ENCODE peak calls at places on chromosomes 11 and 22, in nine cellular contexts. W is CD8-positive, alpha-beta memory T cell; I is H1; T is cardiac muscle cell; G is tibial artery; C is AG10803; Y is lower lobe of right lung; R is brain microvascular endothelial cell; Z is HCT116. H is an unnamed sample.

GRCh38 chr11:9150944-9151343 is 59.5 kb upstream of the SCUBE2 start:
- DNase-seq in Y (no peak), T (no peak), R (no peak), W (no peak), C (no peak), Z (no peak), I (no peak), G (no peak), H (no peak)

GRCh38 chr22:38700271-38700788 is 413 bp downstream of the JOSD1 start:
- DNase-seq in T (no peak), C (peak), Y (peak), W (no peak), Z (no peak), G (peak), I (no peak), R (no peak), H (no peak)

GRCh38 chr11:133403900-133404299 is 128.4 kb downstream of the OPCML start:
- DNase-seq in W (no peak), I (no peak), Z (no peak), Y (no peak), G (no peak), C (no peak), T (no peak), R (no peak), H (no peak)

GRCh38 chr11:96307748-96308133 is 35.3 kb downstream of the MAML2 start:
- DNase-seq in G (no peak), I (no peak), Y (no peak), W (no peak), R (peak), C (peak), T (no peak), Z (peak), H (no peak)

GRCh38 chr11:70174846-70175764 is 28.0 kb upstream of the FADD start:
- DNase-seq in T (no peak), C (no peak), R (no peak), I (no peak), Z (no peak), G (no peak), W (no peak), Y (no peak), H (no peak)

GRCh38 chr11:16956538-16957153 is 57.6 kb downstream of the PLEKHA7 start:
- DNase-seq in T (no peak), W (no peak), C (no peak), Y (no peak), G (no peak), Z (peak), I (peak), R (no peak), H (peak)

GRCh38 chr11:14376920-14377319 is 17.9 kb upstream of the RRAS2 start:
- DNase-seq in I (no peak), Y (no peak), W (no peak), C (no peak), Z (no peak), T (no peak), R (no peak), G (no peak), H (no peak)

GRCh38 chr22:17629646-17630045 is 1.1 kb upstream of the ATP6V1E1 start:
- DNase-seq in Z (no peak), W (no peak), T (no peak), R (no peak), Y (no peak), C (no peak), G (no peak), I (no peak), H (no peak)

GRCh38 chr11:34644669-34645406 is 23.9 kb downstream of the EHF start:
- DNase-seq in Z (no peak), G (no peak), R (peak), I (no peak), T (no peak), Y (no peak), C (peak), W (no peak), H (no peak)

GRCh38 chr11:69841859-69842698 is 22.9 kb upstream of the FGF3 start:
- DNase-seq in Z (peak), Y (peak), I (no peak), R (no peak), C (no peak), G (no peak), W (no peak), T (no peak), H (no peak)

GRCh38 chr11:85718126-85718943 is 32.3 kb upstream of the CCDC89 start:
- DNase-seq in Y (no peak), T (no peak), G (no peak), W (no peak), R (no peak), C (no peak), I (no peak), Z (no peak), H (no peak)
- H3K4me3 ChIP-seq in Y (peak), T (no peak), G (peak), W (no peak), R (peak), C (peak), I (no peak), Z (peak), H (no peak)

DNA sequence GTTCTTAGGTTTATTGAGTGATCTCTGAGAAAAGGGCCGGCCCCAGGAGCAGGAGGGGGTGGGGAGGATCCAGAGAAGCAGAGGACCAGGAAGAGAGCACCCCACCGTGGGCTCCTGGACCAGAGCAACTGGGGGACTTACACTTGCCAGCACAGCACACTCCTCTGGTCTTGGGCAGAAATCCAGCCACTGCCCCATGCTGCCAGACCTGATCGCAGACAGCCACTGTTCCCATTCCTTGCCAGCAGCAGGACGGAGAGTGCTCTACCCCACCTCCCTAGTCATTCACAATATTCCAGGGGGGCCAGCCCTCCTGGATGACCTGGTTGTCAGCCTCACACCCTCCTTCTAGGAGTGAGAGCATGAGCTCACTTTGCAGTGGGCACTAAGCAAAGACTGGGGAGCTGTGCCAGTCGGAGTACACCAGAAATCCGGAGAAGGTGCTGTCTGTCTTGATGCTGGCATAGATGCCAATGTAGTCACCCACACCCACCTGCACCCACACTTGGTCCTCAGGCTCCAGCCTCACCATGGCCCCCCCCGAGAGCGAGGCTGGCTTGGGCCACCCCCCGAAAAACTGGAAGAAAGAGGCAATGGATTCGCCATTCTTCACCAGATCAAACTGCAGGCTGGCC is 1.6 kb downstream of the C1QTNF5 start:
- DNase-seq in R (no peak), T (no peak), G (no peak), I (no peak), Y (peak), W (no peak), C (no peak), Z (no peak), H (no peak)
- H3K4me3 ChIP-seq in R (no peak), T (no peak), G (peak), I (peak), Y (peak), W (no peak), C (peak), Z (no peak), H (peak)

DNA sequence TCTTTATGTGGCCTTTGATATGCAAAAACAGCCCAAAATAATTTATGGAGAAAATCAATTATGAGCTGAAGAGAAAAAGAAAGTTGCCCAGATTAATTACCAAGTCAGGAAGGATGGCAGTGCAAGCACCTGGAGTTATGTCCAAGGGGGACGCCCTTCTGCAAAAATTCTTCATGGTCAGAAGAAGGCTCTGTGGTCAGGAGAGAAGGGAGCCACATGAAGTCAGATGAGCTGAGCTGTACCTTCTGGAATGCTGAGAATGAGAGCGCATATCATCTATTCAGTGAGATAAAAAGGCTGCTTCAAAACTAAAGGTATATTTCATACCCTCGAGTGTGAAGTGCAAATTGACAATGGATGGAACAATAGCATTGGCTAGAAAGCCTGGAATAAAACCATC is 607.4 kb downstream of the NTM start:
- DNase-seq in T (no peak), G (no peak), R (peak), Y (no peak), Z (no peak), C (peak), I (no peak), W (no peak), H (no peak)
- H3K4me3 ChIP-seq in T (no peak), G (no peak), R (no peak), Y (no peak), Z (no peak), C (no peak), I (peak), W (no peak), H (no peak)

GRCh38 chr11:1834791-1835670 is at the start of gene SYT8:
- DNase-seq in T (no peak), Z (no peak), C (no peak), Y (peak), R (no peak), I (no peak), G (no peak), W (no peak), H (no peak)
- H3K4me3 ChIP-seq in T (no peak), Z (peak), C (no peak), Y (no peak), R (no peak), I (no peak), G (no peak), W (no peak), H (no peak)

DNA sequence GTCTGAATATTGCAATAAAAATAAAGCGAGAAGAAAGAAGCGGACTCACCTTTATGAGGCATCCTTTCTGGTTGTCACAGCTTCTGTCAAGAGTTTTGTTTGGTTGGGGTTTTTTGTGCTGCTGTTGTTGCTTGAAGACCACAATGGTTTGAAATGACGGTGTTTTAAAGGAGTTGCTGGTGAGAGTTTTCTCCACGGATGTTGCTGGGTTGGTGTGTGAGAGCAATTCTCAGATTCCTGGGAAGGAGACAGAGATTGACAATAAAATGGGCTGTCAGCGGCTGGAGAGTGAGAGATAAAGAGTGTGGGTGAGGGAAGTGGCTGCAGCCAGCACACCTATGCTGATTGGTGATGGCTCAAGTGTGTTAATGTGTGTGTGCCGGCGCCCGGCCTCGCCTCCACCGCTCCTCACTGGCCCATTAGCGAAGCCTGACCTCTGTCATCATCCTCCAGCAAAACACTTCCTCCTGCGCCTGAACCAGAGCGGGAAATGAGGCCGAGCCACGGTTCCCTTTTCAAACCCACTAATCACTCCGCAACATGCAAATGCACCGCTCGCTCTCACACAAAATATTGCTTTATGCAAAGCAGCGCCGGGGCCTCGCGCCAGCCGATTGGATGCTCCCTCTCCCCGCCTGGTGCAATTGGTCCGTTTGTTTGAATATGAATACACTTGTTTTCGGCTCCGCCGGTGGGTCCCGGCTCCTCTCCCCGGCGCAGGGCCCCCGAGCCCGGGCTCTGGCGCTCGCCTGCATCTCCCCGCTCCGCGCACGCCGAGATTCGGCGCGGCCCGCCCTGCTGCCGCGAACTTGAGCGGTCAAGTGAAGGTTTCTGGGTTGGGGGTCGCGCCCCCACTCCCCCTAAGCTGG is at the start of gene PAX6:
- DNase-seq in R (peak), Y (peak), W (peak), T (peak), G (no peak), C (peak), I (no peak), Z (peak), H (peak)
- H3K4me3 ChIP-seq in R (peak), Y (peak), W (peak), T (peak), G (peak), C (peak), I (peak), Z (peak), H (peak)

DNA sequence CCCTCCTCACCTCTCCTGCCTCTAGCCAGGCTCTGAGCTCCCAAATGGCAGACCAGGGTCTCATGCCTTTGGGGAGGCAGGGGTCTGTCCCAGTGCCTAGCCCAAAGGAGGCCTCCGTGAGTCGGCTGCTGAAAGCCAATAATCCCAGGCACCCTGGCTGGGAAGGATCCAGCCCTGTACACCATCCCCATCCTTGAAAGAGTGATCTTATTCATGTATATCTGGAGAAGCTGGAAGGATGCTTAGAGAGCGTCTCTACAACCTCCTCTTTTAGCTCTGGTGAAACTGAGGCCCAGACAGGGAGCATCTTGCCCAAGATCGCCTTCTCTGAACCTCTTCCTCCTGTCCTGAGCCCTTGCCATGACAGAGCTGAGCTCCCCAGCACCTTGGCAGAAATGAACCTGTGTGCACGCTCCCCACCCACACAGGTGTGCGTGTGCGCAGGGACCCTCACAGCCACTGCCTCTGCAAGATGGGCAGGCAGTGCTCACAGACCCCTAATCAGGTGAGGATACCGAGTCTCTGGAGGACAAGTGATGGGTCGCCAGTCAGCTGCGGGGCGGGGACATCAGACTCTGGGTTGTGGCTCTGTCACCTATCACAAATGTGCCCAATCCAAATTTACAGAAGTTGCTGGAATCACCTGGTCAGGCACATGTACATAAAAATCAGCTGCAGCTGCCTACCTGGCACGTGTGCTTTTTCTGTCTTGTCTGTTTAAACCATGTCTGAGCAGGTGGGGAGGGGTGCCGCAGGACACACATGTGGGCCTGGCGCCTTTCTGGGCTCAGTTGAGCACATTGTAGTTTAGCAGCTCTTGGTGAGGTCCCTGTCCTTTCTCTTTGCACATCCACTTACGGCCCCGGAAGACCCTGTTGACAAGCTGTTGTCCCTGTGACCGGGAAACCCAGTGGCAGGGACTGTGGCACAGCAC is 49.3 kb upstream of the WNT7B start:
- DNase-seq in G (peak), T (no peak), R (no peak), I (no peak), W (no peak), Z (no peak), Y (peak), C (no peak), H (peak)
- H3K4me3 ChIP-seq in G (peak), T (no peak), R (no peak), I (peak), W (no peak), Z (no peak), Y (peak), C (no peak), H (peak)

GRCh38 chr11:45182902-45183301 is 36.5 kb downstream of the PRDM11 start:
- DNase-seq in T (peak), I (no peak), R (peak), C (peak), Y (no peak), W (no peak), Z (peak), G (no peak), H (no peak)

GRCh38 chr11:45180158-45180887 is 33.9 kb downstream of the PRDM11 start:
- DNase-seq in Z (peak), T (peak), W (no peak), C (no peak), G (no peak), R (no peak), Y (peak), I (no peak), H (peak)

GRCh38 chr11:45180888-45181594 is 34.6 kb downstream of the PRDM11 start:
- DNase-seq in T (no peak), G (peak), Y (peak), Z (peak), W (peak), I (no peak), R (peak), C (peak), H (peak)

GRCh38 chr11:45179686-45180085 is 33.2 kb downstream of the PRDM11 start:
- DNase-seq in I (no peak), R (no peak), W (no peak), T (no peak), Y (no peak), Z (no peak), C (no peak), G (no peak), H (no peak)

DNA sequence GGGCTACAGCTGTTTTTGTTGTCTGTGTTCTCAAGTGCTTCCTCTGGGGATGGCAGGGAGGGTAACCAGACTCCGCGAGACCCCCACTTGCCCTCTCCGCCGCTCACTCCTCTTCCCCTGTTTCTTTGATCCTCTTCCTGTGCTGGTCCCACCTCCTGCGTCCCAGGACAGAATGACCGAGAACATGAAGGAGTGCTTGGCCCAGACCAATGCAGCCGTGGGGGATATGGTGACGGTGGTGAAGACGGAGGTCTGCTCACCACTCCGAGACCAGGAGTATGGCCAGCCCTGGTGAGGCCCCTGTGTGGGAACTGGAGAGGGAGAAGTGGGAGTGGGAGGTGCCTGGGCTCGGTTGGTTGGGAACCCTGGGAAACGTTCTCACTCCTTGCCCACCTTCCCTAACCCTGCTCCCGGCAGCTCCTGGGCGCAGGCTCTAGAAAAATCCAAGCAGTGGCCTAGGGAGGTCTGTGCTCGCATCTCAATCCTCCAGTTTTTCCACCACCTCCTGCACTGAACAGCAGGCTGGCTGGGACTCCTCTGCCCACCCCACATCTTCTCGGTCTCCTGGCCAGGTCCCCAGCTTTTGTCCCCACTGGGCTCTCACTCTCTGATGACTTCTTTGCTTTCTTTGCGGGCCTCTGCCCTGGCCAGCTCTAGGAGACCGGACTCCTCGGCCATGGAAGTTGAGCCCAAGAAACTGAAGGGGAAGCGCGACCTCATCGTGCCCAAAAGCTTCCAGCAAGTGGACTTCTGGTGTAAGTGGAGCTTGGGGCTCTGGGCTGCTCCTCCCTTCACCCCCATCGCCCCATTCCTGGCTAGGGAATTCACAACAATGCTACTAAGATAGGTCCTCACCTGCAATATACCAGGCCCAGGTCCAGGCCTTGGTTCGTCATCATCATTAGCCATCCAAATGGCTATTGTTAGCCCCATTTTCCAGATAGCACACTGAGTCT is 35.4 kb downstream of the PRDM11 start:
- DNase-seq in G (no peak), R (no peak), W (no peak), T (no peak), I (no peak), C (no peak), Z (no peak), Y (no peak), H (no peak)
- H3K4me3 ChIP-seq in G (peak), R (no peak), W (no peak), T (no peak), I (peak), C (no peak), Z (peak), Y (peak), H (no peak)